ENCODE peak calls at places on chromosomes 5 and 9, in seven cellular contexts. S is adrenal gland, R is spleen, V is ovary, L is IMR-90, T is stomach, X is testis. J is an unnamed sample. For H3K4me1, the result is how much of the 10 kb centered on the place peaks cover.

GRCh38 chr5:139726248-139726647 is 69.4 kb upstream of the PSD2 start:
- DNase-seq in V (no peak), R (no peak), T (no peak), L (no peak), S (no peak), X (no peak), J (no peak)

GRCh38 chr9:35518212-35518917 is 28.5 kb downstream of the RUSC2 start:
- DNase-seq in S (peak), R (no peak), X (no peak), V (no peak), L (peak), T (peak), J (no peak)

GRCh38 chr9:97924386-97924785 is 2.1 kb upstream of the TRMO start:
- DNase-seq in T (no peak), V (no peak), X (no peak), S (no peak), L (no peak), R (no peak), J (no peak)

GRCh38 chr5:154899107-154899816 is 38.7 kb downstream of the GEMIN5 start:
- DNase-seq in L (no peak), X (peak), V (no peak), T (no peak), S (no peak), R (no peak), J (no peak)

GRCh38 chr9:20361220-20361619 is 261.1 kb downstream of the MLLT3 start:
- DNase-seq in S (no peak), L (no peak), X (no peak), V (no peak), R (no peak), T (no peak), J (no peak)

GRCh38 chr5:124686239-124687004 is 60.0 kb downstream of the ZNF608 start:
- DNase-seq in S (no peak), T (no peak), X (no peak), V (no peak), L (no peak), R (no peak), J (no peak)

GRCh38 chr5:124746252-124746915 is at the start of gene ZNF608:
- DNase-seq in S (peak), L (peak), X (peak), V (peak), R (no peak), T (no peak), J (peak)

GRCh38 chr5:31963961-31964360 is 210.2 kb downstream of the GOLPH3 start:
- DNase-seq in R (no peak), T (no peak), L (no peak), X (no peak), V (no peak), S (no peak), J (no peak)

GRCh38 chr9:132042324-132042723 is 37.3 kb downstream of the MED27 start:
- DNase-seq in L (peak), T (no peak), X (no peak), V (no peak), S (peak), R (no peak), J (no peak)

GRCh38 chr9:92312887-92313623 is 12.1 kb downstream of the NOL8 start:
- DNase-seq in V (no peak), R (no peak), T (no peak), S (no peak), L (no peak), X (no peak), J (no peak)

GRCh38 chr5:74040065-74040551 is 414.1 kb downstream of the ARHGEF28 start:
- DNase-seq in S (no peak), X (no peak), R (no peak), V (peak), L (peak), T (no peak), J (no peak)

GRCh38 chr9:134289241-134289875 is 36.9 kb upstream of the RXRA start:
- DNase-seq in T (no peak), V (no peak), S (no peak), X (no peak), R (peak), L (no peak), J (no peak)

GRCh38 chr5:7850533-7851239 is at the start of gene CFAP90:
- DNase-seq in T (peak), R (peak), X (peak), S (peak), V (peak), L (peak), J (peak)

GRCh38 chr9:21434202-21435014 is 5.8 kb upstream of the IFNA1 start:
- DNase-seq in T (peak), X (peak), R (no peak), V (no peak), S (peak), L (peak), J (no peak)

GRCh38 chr5:173091981-173092380 is 35.8 kb downstream of the CREBRF start:
- DNase-seq in X (no peak), S (no peak), R (no peak), T (no peak), V (no peak), L (no peak), J (no peak)

GRCh38 chr5:28779161-28779754 is 1740.9 kb upstream of the CDH9 start:
- DNase-seq in S (no peak), X (no peak), V (no peak), T (no peak), R (no peak), L (no peak), J (no peak)

GRCh38 chr5:123156577-123157296 is 67.7 kb downstream of the PRDM6 start:
- DNase-seq in X (no peak), L (peak), S (no peak), R (no peak), V (peak), T (no peak), J (peak)

GRCh38 chr9:136614967-136615623 is 47.6 kb upstream of the EGFL7 start:
- DNase-seq in T (no peak), S (no peak), R (no peak), X (no peak), V (no peak), L (no peak), J (no peak)

GRCh38 chr5:113693621-113694130 is 180.2 kb downstream of the YTHDC2 start:
- DNase-seq in S (no peak), L (no peak), R (no peak), V (no peak), X (no peak), T (no peak), J (no peak)

GRCh38 chr9:77588319-77588937 is 59.7 kb downstream of the GNA14 start:
- DNase-seq in R (no peak), X (no peak), L (peak), S (no peak), T (no peak), V (no peak), J (no peak)

GRCh38 chr5:142425286-142426065 is 100.7 kb upstream of the SPRY4 start:
- DNase-seq in S (no peak), T (no peak), L (peak), R (no peak), X (no peak), V (no peak), J (no peak)

GRCh38 chr5:68348447-68349222 is 133.1 kb downstream of the PIK3R1 start:
- DNase-seq in T (no peak), R (no peak), S (no peak), X (no peak), V (no peak), L (no peak), J (no peak)

GRCh38 chr5:124732891-124733670 is 13.4 kb downstream of the ZNF608 start:
- DNase-seq in S (no peak), V (no peak), R (no peak), X (no peak), L (no peak), T (no peak), J (no peak)

GRCh38 chr9:16103613-16104012 is 550.8 kb downstream of the CCDC171 start:
- DNase-seq in V (peak), X (peak), T (no peak), S (peak), R (no peak), L (peak), J (peak)

GRCh38 chr5:2757563-2758311 is 6.3 kb upstream of the IRX2 start:
- DNase-seq in S (no peak), L (peak), X (no peak), T (no peak), V (no peak), R (no peak), J (no peak)

GRCh38 chr9:68955281-68955680 is 58.6 kb downstream of the PRKACG start:
- DNase-seq in L (no peak), R (no peak), S (no peak), T (no peak), X (no peak), V (no peak), J (no peak)

GRCh38 chr5:174386306-174386705 is 338.1 kb upstream of the MSX2 start:
- DNase-seq in X (no peak), R (no peak), T (no peak), S (no peak), L (peak), V (no peak), J (no peak)

GRCh38 chr5:174376056-174376455 is 330.6 kb downstream of the NSG2 start:
- DNase-seq in X (no peak), R (no peak), T (no peak), V (no peak), L (no peak), S (no peak), J (no peak)

GRCh38 chr5:155485344-155485743 is 471.8 kb downstream of the KIF4B start:
- DNase-seq in S (no peak), R (no peak), L (no peak), V (peak), X (no peak), T (no peak), J (no peak)

GRCh38 chr9:130444565-130445221 is at the start of gene ASS1:
- DNase-seq in S (peak), V (peak), T (peak), R (no peak), L (no peak), X (peak), J (peak)

GRCh38 chr5:140611020-140611521 is 21.9 kb downstream of the CD14 start:
- DNase-seq in L (peak), V (no peak), S (no peak), T (no peak), X (no peak), R (no peak), J (no peak)

GRCh38 chr5:43432486-43433365 is 20.5 kb upstream of the CCL28 start:
- DNase-seq in S (peak), R (no peak), L (peak), V (no peak), T (peak), X (peak), J (no peak)

GRCh38 chr9:16030513-16031185 is 477.8 kb downstream of the CCDC171 start:
- DNase-seq in S (no peak), T (no peak), V (no peak), R (no peak), L (peak), X (no peak), J (no peak)

DNA sequence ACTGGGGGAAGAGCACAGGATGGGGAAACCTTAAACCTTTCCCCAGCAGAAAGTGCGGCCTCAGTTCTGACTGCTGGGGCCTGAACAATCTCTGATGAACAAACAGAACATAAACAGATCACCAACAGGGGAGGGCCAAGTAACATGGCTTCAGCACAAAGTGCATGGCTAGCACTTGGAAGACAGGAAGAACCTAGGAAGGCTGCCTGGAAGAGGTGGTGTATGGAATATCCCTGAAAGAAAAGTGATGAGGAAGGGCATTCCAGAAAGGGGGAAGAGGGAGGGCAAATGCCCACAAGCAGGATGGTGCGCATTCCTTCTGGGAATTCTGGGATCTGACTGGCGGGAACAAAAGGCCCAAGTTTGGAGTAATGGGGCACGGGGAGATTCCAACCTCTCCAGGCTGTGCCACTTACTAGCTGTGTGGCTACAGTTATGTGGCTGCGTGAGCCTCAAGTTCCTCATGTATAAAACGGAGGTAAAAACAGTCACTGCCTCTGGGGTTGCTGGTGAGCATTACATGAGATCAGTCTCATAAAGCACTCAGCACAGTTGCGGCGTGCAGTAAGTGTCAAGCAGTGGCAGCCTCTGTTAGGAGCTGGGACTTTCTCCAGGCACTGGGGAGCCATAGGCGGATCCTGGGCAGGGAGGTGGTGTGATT is 1.6 kb downstream of the PDGFRB start:
- DNase-seq in R (no peak), V (peak), X (peak), S (no peak), L (peak), T (no peak), J (peak)
- TF ChIP-seq POLR2A in R (no peak), V (peak), X (no peak), S (no peak), L (peak), T (no peak), J (peak)

DNA sequence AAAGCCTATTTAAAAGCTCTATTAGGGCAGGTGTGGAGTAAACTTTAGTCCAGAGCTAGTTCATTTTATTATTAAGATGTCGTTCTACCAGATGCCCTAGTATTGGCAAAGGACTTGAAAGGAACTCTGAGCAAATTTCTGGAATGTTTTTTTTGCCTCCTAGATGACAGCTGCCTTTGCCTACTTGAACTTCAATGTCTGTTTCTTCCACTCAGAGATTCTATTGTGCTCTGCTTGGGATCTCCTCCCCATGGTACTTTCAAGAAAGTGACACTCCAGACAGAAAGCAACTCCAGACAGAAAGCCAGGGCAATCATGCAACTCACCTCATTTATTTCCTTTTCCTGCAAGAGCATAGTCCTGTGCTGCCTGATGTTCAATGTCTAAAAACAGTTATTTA is 39.9 kb upstream of the MAMDC2 start:
- DNase-seq in L (peak), V (no peak), S (no peak), T (no peak), X (no peak), R (no peak), J (no peak)
- H3K27ac ChIP-seq in L (peak), V (no peak), S (no peak), T (no peak), X (no peak), R (no peak), J (no peak)

GRCh38 chr9:113594484-113595299 is 131.2 kb downstream of the RGS3 start:
- DNase-seq in V (no peak), T (peak), S (peak), L (no peak), R (peak), X (peak), J (no peak)
- H3K4me1 ChIP-seq in V (under half), T (half or more), S (under half), L (under half), R (half or more), X (under half), J (under half)

DNA sequence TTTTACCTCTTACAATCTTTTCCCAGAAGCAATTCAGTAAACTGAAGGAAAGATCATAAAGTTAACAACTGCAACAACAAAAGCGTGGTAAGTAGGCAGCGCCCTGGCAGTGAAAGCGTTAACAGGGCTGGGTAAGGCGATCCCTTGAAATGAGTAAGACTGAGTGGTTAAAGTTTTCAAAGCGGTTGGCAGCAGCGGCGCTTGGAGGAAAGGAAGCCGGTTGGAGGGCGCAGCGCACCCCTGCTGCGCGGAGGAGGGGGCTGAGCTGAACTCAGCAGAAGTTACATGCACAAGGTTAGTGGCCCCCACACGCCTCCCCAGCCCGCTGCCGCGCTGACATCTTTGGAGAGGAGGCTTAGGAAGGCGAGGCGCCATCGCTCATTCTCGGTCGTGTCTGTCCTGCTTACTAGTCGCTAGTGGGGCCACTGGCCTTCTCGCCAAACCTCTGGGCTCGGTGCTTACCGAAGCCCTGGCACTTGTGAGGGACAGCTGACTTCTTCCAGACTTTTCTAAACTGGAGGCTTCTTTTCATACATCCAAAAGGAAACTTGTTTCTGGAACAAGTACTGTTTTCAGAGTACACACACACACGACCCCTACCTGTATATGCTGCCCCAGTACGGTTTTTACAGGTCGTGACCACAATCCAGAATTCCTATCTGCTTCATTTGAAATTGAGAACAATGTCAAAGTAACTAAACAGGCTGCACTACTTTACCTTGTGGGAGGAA is at the start of gene SH3RF2:
- DNase-seq in R (no peak), V (no peak), X (peak), L (peak), T (peak), S (peak), J (no peak)
- TF ChIP-seq POLR2A in R (no peak), V (no peak), X (no peak), L (no peak), T (no peak), S (no peak), J (no peak)

J was measured in uterus.